ENCODE peak calls at places on chromosomes 11 and 22, in four cellular contexts. D, V, L and S are unnamed samples.

GRCh38 chr11:115127790-115128189 is 376.4 kb downstream of the CADM1 start:
- DNase-seq in D (no peak), V (no peak), L (no peak), S (no peak)

GRCh38 chr22:46357711-46358505 is 22.4 kb downstream of the TRMU start:
- DNase-seq in D (no peak), V (no peak), L (no peak), S (no peak)

GRCh38 chr22:46074771-46075551 is 75.4 kb upstream of the PPARA start:
- DNase-seq in D (no peak), V (no peak), L (no peak), S (no peak)

GRCh38 chr11:17431139-17431538 is 42.7 kb upstream of the KCNJ11 start:
- DNase-seq in D (no peak), V (no peak), L (no peak), S (no peak)

GRCh38 chr22:45992737-45993136 is 15.8 kb upstream of the WNT7B start:
- DNase-seq in D (no peak), V (no peak), L (no peak), S (no peak)

GRCh38 chr11:134483291-134483690 is 71.2 kb upstream of the B3GAT1 start:
- DNase-seq in D (no peak), V (no peak), L (no peak), S (no peak)

GRCh38 chr11:100687630-100688395 is 725 bp downstream of the ARHGAP42 start:
- DNase-seq in D (peak; percentile 85), V (peak; percentile 53), L (peak; percentile 75), S (no peak)

GRCh38 chr11:1346669-1347390 is 37.4 kb upstream of the TOLLIP start:
- DNase-seq in D (no peak), V (no peak), L (no peak), S (no peak)

GRCh38 chr11:111604392-111605009 is 2.3 kb downstream of the SIK2 start:
- DNase-seq in D (peak; percentile 79), V (no peak), L (peak; percentile 48), S (no peak)

GRCh38 chr11:8717544-8717875 is 34.9 kb downstream of the RPL27A start:
- DNase-seq in D (no peak), V (no peak), L (no peak), S (no peak)

GRCh38 chr11:69523453-69523852 is 42.0 kb downstream of the LINC01488 start:
- DNase-seq in D (no peak), V (no peak), L (no peak), S (no peak)

GRCh38 chr11:28347351-28347750 is 239.2 kb downstream of the METTL15 start:
- DNase-seq in D (no peak), V (no peak), L (no peak), S (no peak)

GRCh38 chr11:28346209-28346608 is 238.0 kb downstream of the METTL15 start:
- DNase-seq in D (no peak), V (no peak), L (no peak), S (no peak)

GRCh38 chr11:28353991-28354390 is 245.8 kb downstream of the METTL15 start:
- DNase-seq in D (no peak), V (no peak), L (no peak), S (no peak)

GRCh38 chr11:28346721-28347120 is 238.5 kb downstream of the METTL15 start:
- DNase-seq in D (no peak), V (no peak), L (no peak), S (no peak)

DNA sequence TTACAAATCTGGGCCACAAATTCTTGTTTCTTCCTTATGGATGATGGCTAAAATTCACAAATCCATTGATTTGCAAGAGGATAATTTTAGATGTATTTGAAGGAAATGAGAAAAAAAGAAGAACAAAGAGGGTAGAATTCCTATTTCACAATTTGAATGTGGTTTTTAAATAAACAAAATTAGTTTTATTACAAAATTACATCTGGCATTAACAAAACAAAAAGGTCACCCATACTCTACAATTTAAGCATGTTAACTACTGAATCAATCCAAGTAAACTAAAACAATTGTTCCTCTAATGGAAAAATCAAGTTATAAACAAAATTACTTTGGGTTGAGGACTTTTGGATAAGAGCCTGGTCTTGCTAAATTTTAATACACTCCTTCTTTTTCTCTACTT is 242.0 kb downstream of the METTL15 start:
- DNase-seq in D (no peak), V (no peak), L (no peak), S (no peak)
- H3K4me3 ChIP-seq in D (no peak overlapping the region), V (no peak overlapping the region), L (no peak overlapping the region), S (no peak overlapping the region)

DNA sequence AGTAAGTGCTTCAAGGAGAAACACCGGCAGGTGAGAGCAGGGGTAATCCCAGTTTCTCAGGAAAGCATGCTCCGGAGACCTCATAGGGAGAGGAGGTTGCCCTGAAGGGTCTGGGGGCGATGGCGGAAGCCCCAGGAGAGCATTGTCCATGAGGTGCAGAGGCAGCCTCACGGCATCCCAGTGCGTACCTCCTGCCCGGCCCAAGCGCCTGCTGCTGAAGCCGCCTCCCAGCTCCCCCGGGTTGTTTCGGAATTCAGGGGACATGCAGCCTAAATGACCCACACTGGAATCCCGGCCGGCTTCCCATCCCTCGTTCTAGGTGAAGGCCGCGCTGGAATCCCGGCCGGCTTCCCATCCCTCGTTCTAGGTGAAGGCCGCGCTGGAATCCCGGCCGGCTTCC is 2.7 kb downstream of the ZBED4 start:
- DNase-seq in D (no peak), V (no peak), L (no peak), S (no peak)
- TF ChIP-seq POLR2AphosphoS5 in D (no peak), V (no peak), L (no peak), S (no peak)

GRCh38 chr22:29994941-29995340 is 85.3 kb upstream of the HORMAD2 start:
- DNase-seq in D (peak; percentile 60), V (no peak), L (no peak), S (no peak)

GRCh38 chr22:29998627-29999026 is 81.6 kb upstream of the HORMAD2 start:
- DNase-seq in D (no peak), V (no peak), L (no peak), S (no peak)

GRCh38 chr22:29994027-29994715 is 86.1 kb upstream of the HORMAD2 start:
- DNase-seq in D (peak; percentile 26), V (no peak), L (no peak), S (no peak)

GRCh38 chr22:30000566-30000965 is 79.7 kb upstream of the HORMAD2 start:
- DNase-seq in D (no peak), V (no peak), L (no peak), S (no peak)

GRCh38 chr22:29997516-29997915 is 82.7 kb upstream of the HORMAD2 start:
- DNase-seq in D (peak; percentile 58), V (no peak), L (no peak), S (no peak)
- TF ChIP-seq EZH2 in D (no peak), V (no peak), L (no peak), S (no peak)

DNA sequence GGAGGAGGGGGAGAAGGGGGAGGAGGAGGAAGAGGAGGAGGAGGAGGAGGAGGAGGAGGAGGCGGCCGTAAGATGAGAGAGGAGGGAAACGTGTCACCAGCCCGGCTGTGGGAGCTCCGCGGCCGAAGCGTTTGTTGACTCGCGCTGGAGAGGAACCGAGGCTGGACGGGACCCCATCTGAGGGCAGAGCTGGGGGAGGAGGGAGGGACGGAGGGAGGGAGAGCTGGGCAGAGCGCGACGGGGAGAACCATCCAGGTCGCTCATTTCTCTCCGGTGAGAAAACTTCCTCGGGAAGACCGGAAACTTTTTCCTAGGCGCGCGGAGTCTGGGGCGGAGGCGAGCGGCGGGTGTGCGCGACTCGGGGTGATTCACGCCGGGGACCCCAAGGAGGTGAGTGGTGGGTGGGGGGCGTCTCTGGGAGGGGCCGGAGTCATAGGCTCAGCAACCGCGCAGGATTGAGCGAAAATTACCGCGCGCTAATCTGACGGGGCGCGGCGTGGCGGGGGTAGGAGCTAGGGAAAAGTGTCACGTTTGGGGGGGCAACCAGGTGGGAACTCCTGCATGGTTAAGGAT is 80.3 kb downstream of the PRR5L start:
- DNase-seq in D (peak; percentile 25), V (no peak), L (no peak), S (no peak)
- H3K4me3 ChIP-seq in D (peak overlapping the region; percentile 69), V (peak overlapping the region; percentile 86), L (no peak overlapping the region), S (peak overlapping the region; percentile 90)

DNA sequence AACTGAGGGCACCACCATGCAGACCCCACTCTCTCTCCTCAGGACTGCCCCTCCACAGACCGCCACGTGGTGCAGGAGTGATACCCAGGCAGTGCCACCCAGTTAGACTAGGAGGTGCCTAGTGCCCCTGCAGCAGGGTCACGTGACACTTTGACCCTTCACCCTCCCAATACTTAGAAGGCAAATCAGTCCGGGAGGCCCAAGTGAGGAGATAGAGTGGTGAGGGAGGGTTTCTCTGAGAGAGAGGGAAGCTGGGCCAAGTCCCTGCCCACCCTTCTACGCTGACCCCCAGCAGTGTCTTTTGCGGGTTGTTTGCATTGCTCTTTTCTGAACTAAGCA is 84.6 kb downstream of the BUD13 start:
- DNase-seq in D (no peak), V (no peak), L (no peak), S (no peak)
- TF ChIP-seq POLR2AphosphoS5 in D (no peak), V (peak; percentile 11), L (no peak), S (no peak)

GRCh38 chr11:14972581-14973490 is 685 bp upstream of the CALCA start:
- DNase-seq in D (no peak), V (no peak), L (no peak), S (no peak)

GRCh38 chr11:14971865-14972580 is at the start of gene CALCA:
- DNase-seq in D (no peak), V (no peak), L (no peak), S (no peak)

GRCh38 chr11:14974723-14975587 is 2.8 kb upstream of the CALCA start:
- DNase-seq in D (peak; percentile 52), V (no peak), L (peak; percentile 54), S (no peak)

GRCh38 chr11:14973621-14974020 is 1.5 kb upstream of the CALCA start:
- DNase-seq in D (no peak), V (no peak), L (no peak), S (no peak)

GRCh38 chr11:14974021-14974698 is 2.0 kb upstream of the CALCA start:
- DNase-seq in D (peak; percentile 10), V (no peak), L (no peak), S (no peak)
- TF ChIP-seq EZH2 in D (peak; percentile 18), V (peak; percentile 86), L (no peak), S (no peak)

GRCh38 chr22:40310081-40310770 is 36.1 kb upstream of the ADSL start:
- DNase-seq in D (no peak), V (no peak), L (no peak), S (no peak)

GRCh38 chr22:40312050-40312449 is 34.2 kb upstream of the ADSL start:
- DNase-seq in D (no peak), V (no peak), L (no peak), S (no peak)

GRCh38 chr22:40313007-40313406 is 33.3 kb upstream of the ADSL start:
- DNase-seq in D (no peak), V (no peak), L (no peak), S (no peak)

GRCh38 chr22:40308999-40309578 is 37.2 kb upstream of the ADSL start:
- DNase-seq in D (no peak), V (no peak), L (no peak), S (no peak)

DNA sequence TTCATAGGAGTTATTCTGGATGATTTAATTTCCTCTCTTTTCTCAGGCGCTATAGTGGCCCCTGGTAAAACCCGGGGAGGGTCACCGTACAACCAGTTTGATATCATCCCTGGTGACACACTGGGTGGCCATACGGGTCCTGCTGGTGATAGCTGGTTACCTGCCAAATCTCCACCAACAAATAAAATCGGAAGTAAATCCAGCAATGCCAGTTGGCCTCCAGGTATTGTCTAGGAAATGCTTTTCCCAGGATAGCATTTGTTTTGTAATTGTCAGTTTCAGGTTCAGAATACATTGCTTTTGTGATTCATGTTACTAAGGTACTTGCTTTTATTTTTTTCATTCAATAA is 35.6 kb upstream of the ADSL start:
- DNase-seq in D (no peak), V (no peak), L (no peak), S (no peak)
- H3K4me3 ChIP-seq in D (no peak overlapping the region), V (no peak overlapping the region), L (no peak overlapping the region), S (no peak overlapping the region)